ENCODE peak calls at places on chromosomes 1 and 21, in seven cellular contexts. One of them, this sample, is unnamed. For H3K4me1, the result is how much of the 10 kb centered on the place peaks cover.

GRCh38 chr1:201185527-201186128 is 5.0 kb upstream of the IGFN1 start:
- DNase-seq in fibroblast of lung: no peak
- DNase-seq in Panc1: no peak
- DNase-seq in CD4-positive, alpha-beta memory T cell: no peak
- DNase-seq in mesenchymal stem cell: no peak
- DNase-seq in transverse colon: no peak
- DNase-seq in MM.1S: no peak
- DNase-seq in this sample: no peak

GRCh38 chr1:169528214-169529067 is 42.7 kb upstream of the SLC19A2 start:
- DNase-seq in MM.1S: peak
- DNase-seq in Panc1: no peak
- DNase-seq in CD4-positive, alpha-beta memory T cell: no peak
- DNase-seq in mesenchymal stem cell: no peak
- DNase-seq in fibroblast of lung: no peak
- DNase-seq in transverse colon: no peak
- DNase-seq in this sample: no peak

GRCh38 chr1:246647113-246647512 is 77.1 kb upstream of the SCCPDH start:
- DNase-seq in CD4-positive, alpha-beta memory T cell: no peak
- DNase-seq in Panc1: no peak
- DNase-seq in transverse colon: peak
- DNase-seq in MM.1S: no peak
- DNase-seq in mesenchymal stem cell: peak
- DNase-seq in fibroblast of lung: peak
- DNase-seq in this sample: peak

GRCh38 chr1:151508721-151509292 is 2.4 kb upstream of the CGN start:
- DNase-seq in Panc1: no peak
- DNase-seq in fibroblast of lung: no peak
- DNase-seq in MM.1S: no peak
- DNase-seq in transverse colon: peak
- DNase-seq in CD4-positive, alpha-beta memory T cell: no peak
- DNase-seq in mesenchymal stem cell: peak
- DNase-seq in this sample: no peak

GRCh38 chr1:219681876-219682275 is 69.0 kb upstream of the ZC3H11B start:
- DNase-seq in transverse colon: no peak
- DNase-seq in mesenchymal stem cell: no peak
- DNase-seq in Panc1: no peak
- DNase-seq in CD4-positive, alpha-beta memory T cell: no peak
- DNase-seq in MM.1S: peak
- DNase-seq in fibroblast of lung: no peak
- DNase-seq in this sample: no peak

GRCh38 chr1:230785643-230786405 is 38.6 kb downstream of the CAPN9 start:
- DNase-seq in fibroblast of lung: no peak
- DNase-seq in transverse colon: no peak
- DNase-seq in mesenchymal stem cell: no peak
- DNase-seq in MM.1S: no peak
- DNase-seq in Panc1: no peak
- DNase-seq in CD4-positive, alpha-beta memory T cell: no peak
- DNase-seq in this sample: no peak

GRCh38 chr1:213702703-213703102 is 285.1 kb upstream of the PROX1 start:
- DNase-seq in mesenchymal stem cell: no peak
- DNase-seq in transverse colon: no peak
- DNase-seq in Panc1: no peak
- DNase-seq in CD4-positive, alpha-beta memory T cell: no peak
- DNase-seq in fibroblast of lung: no peak
- DNase-seq in MM.1S: no peak
- DNase-seq in this sample: no peak

GRCh38 chr1:46184920-46185658 is 8.8 kb upstream of the P3R3URF start:
- DNase-seq in Panc1: no peak
- DNase-seq in transverse colon: no peak
- DNase-seq in MM.1S: no peak
- DNase-seq in fibroblast of lung: no peak
- DNase-seq in mesenchymal stem cell: no peak
- DNase-seq in CD4-positive, alpha-beta memory T cell: no peak
- DNase-seq in this sample: no peak

GRCh38 chr1:232462200-232462599 is 167.7 kb downstream of the SIPA1L2 start:
- DNase-seq in MM.1S: no peak
- DNase-seq in Panc1: no peak
- DNase-seq in mesenchymal stem cell: peak
- DNase-seq in CD4-positive, alpha-beta memory T cell: no peak
- DNase-seq in fibroblast of lung: no peak
- DNase-seq in transverse colon: no peak
- DNase-seq in this sample: no peak

GRCh38 chr1:89633745-89634625 is 1.1 kb downstream of the LRRC8C start:
- DNase-seq in Panc1: no peak
- DNase-seq in MM.1S: peak
- DNase-seq in transverse colon: peak
- DNase-seq in mesenchymal stem cell: peak
- DNase-seq in fibroblast of lung: peak
- DNase-seq in CD4-positive, alpha-beta memory T cell: no peak
- DNase-seq in this sample: peak

GRCh38 chr1:190658907-190659306 is 181.2 kb upstream of the BRINP3 start:
- DNase-seq in CD4-positive, alpha-beta memory T cell: no peak
- DNase-seq in transverse colon: no peak
- DNase-seq in Panc1: no peak
- DNase-seq in MM.1S: no peak
- DNase-seq in mesenchymal stem cell: no peak
- DNase-seq in fibroblast of lung: peak
- DNase-seq in this sample: no peak

GRCh38 chr21:31725202-31725840 is 6.6 kb downstream of the SCAF4 start:
- DNase-seq in transverse colon: no peak
- DNase-seq in CD4-positive, alpha-beta memory T cell: no peak
- DNase-seq in Panc1: no peak
- DNase-seq in fibroblast of lung: no peak
- DNase-seq in mesenchymal stem cell: no peak
- DNase-seq in MM.1S: no peak
- DNase-seq in this sample: no peak
- H3K4me1 ChIP-seq in transverse colon: half or more
- H3K4me1 ChIP-seq in CD4-positive, alpha-beta memory T cell: half or more
- H3K4me1 ChIP-seq in Panc1: under half
- H3K4me1 ChIP-seq in fibroblast of lung: under half
- H3K4me1 ChIP-seq in mesenchymal stem cell: under half
- H3K4me1 ChIP-seq in MM.1S: under half
- H3K4me1 ChIP-seq in this sample: under half

GRCh38 chr1:149916927-149917310 is 725 bp downstream of the SV2A start:
- DNase-seq in Panc1: no peak
- DNase-seq in mesenchymal stem cell: no peak
- DNase-seq in fibroblast of lung: no peak
- DNase-seq in CD4-positive, alpha-beta memory T cell: no peak
- DNase-seq in MM.1S: no peak
- DNase-seq in transverse colon: no peak
- DNase-seq in this sample: no peak
- H3K4me3 ChIP-seq in Panc1: no peak
- H3K4me3 ChIP-seq in mesenchymal stem cell: peak
- H3K4me3 ChIP-seq in fibroblast of lung: peak
- H3K4me3 ChIP-seq in CD4-positive, alpha-beta memory T cell: peak
- H3K4me3 ChIP-seq in MM.1S: no peak
- H3K4me3 ChIP-seq in transverse colon: peak
- H3K4me3 ChIP-seq in this sample: peak

GRCh38 chr1:91806777-91807700 is 78.9 kb downstream of the TGFBR3 start:
- DNase-seq in fibroblast of lung: peak
- DNase-seq in transverse colon: no peak
- DNase-seq in CD4-positive, alpha-beta memory T cell: no peak
- DNase-seq in Panc1: no peak
- DNase-seq in mesenchymal stem cell: no peak
- DNase-seq in MM.1S: no peak
- DNase-seq in this sample: peak
- H3K4me1 ChIP-seq in fibroblast of lung: under half
- H3K4me1 ChIP-seq in transverse colon: under half
- H3K4me1 ChIP-seq in CD4-positive, alpha-beta memory T cell: half or more
- H3K4me1 ChIP-seq in Panc1: under half
- H3K4me1 ChIP-seq in mesenchymal stem cell: under half
- H3K4me1 ChIP-seq in MM.1S: under half
- H3K4me1 ChIP-seq in this sample: half or more

GRCh38 chr1:164577291-164577690 is 18.3 kb downstream of the PBX1 start:
- DNase-seq in fibroblast of lung: no peak
- DNase-seq in MM.1S: no peak
- DNase-seq in mesenchymal stem cell: no peak
- DNase-seq in CD4-positive, alpha-beta memory T cell: no peak
- DNase-seq in Panc1: no peak
- DNase-seq in transverse colon: no peak
- DNase-seq in this sample: no peak
- H3K4me3 ChIP-seq in fibroblast of lung: no peak
- H3K4me3 ChIP-seq in MM.1S: no peak
- H3K4me3 ChIP-seq in mesenchymal stem cell: peak
- H3K4me3 ChIP-seq in CD4-positive, alpha-beta memory T cell: no peak
- H3K4me3 ChIP-seq in Panc1: no peak
- H3K4me3 ChIP-seq in transverse colon: peak
- H3K4me3 ChIP-seq in this sample: peak

GRCh38 chr1:2552189-2552588 is 4.0 kb upstream of the TNFRSF14 start:
- DNase-seq in transverse colon: no peak
- DNase-seq in CD4-positive, alpha-beta memory T cell: no peak
- DNase-seq in MM.1S: no peak
- DNase-seq in mesenchymal stem cell: no peak
- DNase-seq in Panc1: no peak
- DNase-seq in fibroblast of lung: no peak
- DNase-seq in this sample: no peak
- H3K4me1 ChIP-seq in transverse colon: half or more
- H3K4me1 ChIP-seq in CD4-positive, alpha-beta memory T cell: under half
- H3K4me1 ChIP-seq in MM.1S: under half
- H3K4me1 ChIP-seq in mesenchymal stem cell: under half
- H3K4me1 ChIP-seq in Panc1: under half
- H3K4me1 ChIP-seq in fibroblast of lung: under half
- H3K4me1 ChIP-seq in this sample: under half

DNA sequence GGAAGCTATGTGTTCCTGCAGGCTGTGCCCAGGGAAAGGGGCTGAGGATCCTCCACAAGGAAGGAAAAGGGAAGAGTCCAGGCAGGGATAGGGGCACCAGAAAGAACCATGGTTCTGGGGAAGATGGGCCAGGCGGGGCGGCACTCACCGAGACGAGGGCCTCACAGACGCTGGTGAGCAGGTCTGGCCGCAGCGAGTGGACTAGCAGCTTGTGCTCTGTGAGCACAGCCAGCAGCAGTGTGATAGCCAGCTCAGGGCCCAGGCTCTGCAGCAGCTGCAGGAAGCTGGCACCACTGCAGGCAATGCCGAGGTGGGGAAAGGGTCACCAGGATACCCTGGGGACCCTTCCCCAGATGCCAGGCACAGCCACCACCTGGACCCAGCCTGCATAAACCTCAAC is 5.8 kb downstream of the DENND4B start:
- DNase-seq in fibroblast of lung: no peak
- DNase-seq in transverse colon: no peak
- DNase-seq in mesenchymal stem cell: no peak
- DNase-seq in Panc1: no peak
- DNase-seq in CD4-positive, alpha-beta memory T cell: no peak
- DNase-seq in MM.1S: no peak
- DNase-seq in this sample: no peak
- H3K4me3 ChIP-seq in fibroblast of lung: no peak
- H3K4me3 ChIP-seq in transverse colon: no peak
- H3K4me3 ChIP-seq in mesenchymal stem cell: no peak
- H3K4me3 ChIP-seq in Panc1: no peak
- H3K4me3 ChIP-seq in CD4-positive, alpha-beta memory T cell: no peak
- H3K4me3 ChIP-seq in MM.1S: no peak
- H3K4me3 ChIP-seq in this sample: no peak

GRCh38 chr21:36657999-36658398 is 40.9 kb upstream of the SIM2 start:
- DNase-seq in mesenchymal stem cell: no peak
- DNase-seq in transverse colon: no peak
- DNase-seq in Panc1: no peak
- DNase-seq in fibroblast of lung: no peak
- DNase-seq in MM.1S: no peak
- DNase-seq in CD4-positive, alpha-beta memory T cell: no peak
- DNase-seq in this sample: no peak
- H3K4me1 ChIP-seq in mesenchymal stem cell: under half
- H3K4me1 ChIP-seq in transverse colon: under half
- H3K4me1 ChIP-seq in Panc1: under half
- H3K4me1 ChIP-seq in fibroblast of lung: under half
- H3K4me1 ChIP-seq in MM.1S: under half
- H3K4me1 ChIP-seq in CD4-positive, alpha-beta memory T cell: under half
- H3K4me1 ChIP-seq in this sample: under half

DNA sequence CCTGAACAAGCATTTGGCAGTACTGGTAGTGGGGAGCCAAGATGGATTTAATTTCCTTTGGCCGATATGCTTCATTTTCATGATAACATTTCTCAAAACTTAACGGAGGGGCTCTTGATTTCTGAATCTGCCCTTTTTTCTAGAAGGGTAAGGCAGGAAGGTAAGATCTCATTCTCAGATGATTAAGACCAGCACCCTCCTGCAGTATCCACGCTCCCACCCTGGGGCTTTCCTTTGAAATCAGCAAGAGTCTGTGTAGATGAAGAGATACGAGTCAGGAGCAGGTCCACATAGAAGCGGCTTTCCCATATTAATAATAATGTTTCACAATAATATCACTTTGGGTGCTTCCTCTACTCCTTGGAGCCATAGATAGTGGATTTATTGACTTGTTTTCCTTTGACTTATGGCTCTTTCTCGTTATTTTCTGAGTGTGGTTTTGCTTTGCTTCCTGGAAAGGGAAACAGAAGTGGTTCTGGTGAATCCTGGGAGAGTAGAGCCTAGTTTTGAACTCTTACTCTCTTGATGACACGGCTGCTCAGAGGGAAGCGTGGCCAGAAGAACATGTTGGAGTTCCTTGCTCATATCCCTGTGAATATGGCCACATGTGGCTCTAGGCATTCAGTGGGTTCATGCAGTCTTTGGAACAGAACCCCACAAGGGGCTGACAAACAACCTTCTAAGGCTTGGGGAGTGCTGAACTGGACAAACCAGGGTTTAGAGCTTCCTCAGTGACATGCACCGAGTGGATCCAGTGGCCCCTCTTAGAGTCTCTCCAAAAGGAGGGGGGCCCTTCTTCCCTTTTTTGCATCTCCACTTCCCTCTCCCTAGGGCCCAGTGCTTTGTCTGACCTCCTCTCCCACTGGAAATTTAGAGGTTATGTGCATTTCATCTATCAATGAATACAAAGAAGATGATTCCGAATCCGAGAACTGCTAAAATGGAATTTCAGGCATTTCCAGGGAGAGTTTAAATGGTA is 195.7 kb downstream of the DYRK1A start:
- DNase-seq in mesenchymal stem cell: no peak
- DNase-seq in transverse colon: no peak
- DNase-seq in MM.1S: no peak
- DNase-seq in fibroblast of lung: no peak
- DNase-seq in Panc1: no peak
- DNase-seq in CD4-positive, alpha-beta memory T cell: no peak
- DNase-seq in this sample: no peak
- H3K4me3 ChIP-seq in mesenchymal stem cell: no peak
- H3K4me3 ChIP-seq in transverse colon: no peak
- H3K4me3 ChIP-seq in MM.1S: no peak
- H3K4me3 ChIP-seq in fibroblast of lung: no peak
- H3K4me3 ChIP-seq in Panc1: no peak
- H3K4me3 ChIP-seq in CD4-positive, alpha-beta memory T cell: no peak
- H3K4me3 ChIP-seq in this sample: no peak

GRCh38 chr1:65423884-65424655 is 3.6 kb downstream of the LEPR start:
- DNase-seq in mesenchymal stem cell: peak
- DNase-seq in MM.1S: no peak
- DNase-seq in transverse colon: no peak
- DNase-seq in Panc1: peak
- DNase-seq in fibroblast of lung: peak
- DNase-seq in CD4-positive, alpha-beta memory T cell: no peak
- DNase-seq in this sample: peak

GRCh38 chr1:65429806-65430205 is 9.3 kb downstream of the LEPR start:
- DNase-seq in mesenchymal stem cell: peak
- DNase-seq in MM.1S: no peak
- DNase-seq in Panc1: no peak
- DNase-seq in transverse colon: no peak
- DNase-seq in CD4-positive, alpha-beta memory T cell: no peak
- DNase-seq in fibroblast of lung: peak
- DNase-seq in this sample: peak

GRCh38 chr1:65429078-65429477 is 8.6 kb downstream of the LEPR start:
- DNase-seq in CD4-positive, alpha-beta memory T cell: no peak
- DNase-seq in MM.1S: no peak
- DNase-seq in fibroblast of lung: no peak
- DNase-seq in mesenchymal stem cell: no peak
- DNase-seq in Panc1: no peak
- DNase-seq in transverse colon: no peak
- DNase-seq in this sample: no peak

GRCh38 chr1:65422241-65423203 is 2.1 kb downstream of the LEPR start:
- DNase-seq in transverse colon: no peak
- DNase-seq in CD4-positive, alpha-beta memory T cell: no peak
- DNase-seq in MM.1S: no peak
- DNase-seq in mesenchymal stem cell: peak
- DNase-seq in Panc1: no peak
- DNase-seq in fibroblast of lung: peak
- DNase-seq in this sample: no peak

GRCh38 chr1:65425697-65426096 is 5.2 kb downstream of the LEPR start:
- DNase-seq in fibroblast of lung: peak
- DNase-seq in Panc1: peak
- DNase-seq in transverse colon: no peak
- DNase-seq in MM.1S: no peak
- DNase-seq in CD4-positive, alpha-beta memory T cell: no peak
- DNase-seq in mesenchymal stem cell: peak
- DNase-seq in this sample: peak
- H3K4me1 ChIP-seq in fibroblast of lung: under half
- H3K4me1 ChIP-seq in Panc1: under half
- H3K4me1 ChIP-seq in transverse colon: under half
- H3K4me1 ChIP-seq in MM.1S: under half
- H3K4me1 ChIP-seq in CD4-positive, alpha-beta memory T cell: under half
- H3K4me1 ChIP-seq in mesenchymal stem cell: under half
- H3K4me1 ChIP-seq in this sample: half or more